ENCODE peak calls at places on chromosomes 1 and 21, in seven cellular contexts. One of them, this sample, is unnamed.

GRCh38 chr1:5983361-5984103 is 8.7 kb downstream of the NPHP4 start:
- DNase-seq in fibroblast of mammary gland: peak
- DNase-seq in suprapubic skin: no peak
- DNase-seq in astrocyte of the spinal cord: peak
- DNase-seq in endothelial cell of umbilical vein: no peak
- DNase-seq in upper lobe of right lung: no peak
- DNase-seq in GM12865: no peak
- DNase-seq in this sample: peak

GRCh38 chr1:115411388-115412063 is 73.5 kb upstream of the NGF start:
- DNase-seq in fibroblast of mammary gland: peak
- DNase-seq in suprapubic skin: no peak
- DNase-seq in astrocyte of the spinal cord: peak
- DNase-seq in endothelial cell of umbilical vein: no peak
- DNase-seq in upper lobe of right lung: no peak
- DNase-seq in GM12865: no peak
- DNase-seq in this sample: peak

GRCh38 chr1:85330711-85331290 is 54.4 kb upstream of the BCL10 start:
- DNase-seq in fibroblast of mammary gland: peak
- DNase-seq in suprapubic skin: no peak
- DNase-seq in astrocyte of the spinal cord: peak
- DNase-seq in endothelial cell of umbilical vein: peak
- DNase-seq in upper lobe of right lung: no peak
- DNase-seq in GM12865: peak
- DNase-seq in this sample: peak

GRCh38 chr21:14533555-14534400 is 12.3 kb downstream of the SAMSN1 start:
- DNase-seq in fibroblast of mammary gland: peak
- DNase-seq in suprapubic skin: no peak
- DNase-seq in astrocyte of the spinal cord: peak
- DNase-seq in endothelial cell of umbilical vein: peak
- DNase-seq in upper lobe of right lung: no peak
- DNase-seq in GM12865: peak
- DNase-seq in this sample: peak

GRCh38 chr1:212457740-212458338 is 25.1 kb downstream of the NENF start:
- DNase-seq in fibroblast of mammary gland: peak
- DNase-seq in suprapubic skin: no peak
- DNase-seq in astrocyte of the spinal cord: peak
- DNase-seq in endothelial cell of umbilical vein: peak
- DNase-seq in upper lobe of right lung: no peak
- DNase-seq in GM12865: peak
- DNase-seq in this sample: peak

GRCh38 chr1:235421751-235422150 is 54.5 kb downstream of the TBCE start:
- DNase-seq in fibroblast of mammary gland: no peak
- DNase-seq in suprapubic skin: no peak
- DNase-seq in astrocyte of the spinal cord: no peak
- DNase-seq in endothelial cell of umbilical vein: no peak
- DNase-seq in upper lobe of right lung: no peak
- DNase-seq in GM12865: no peak
- DNase-seq in this sample: no peak

GRCh38 chr21:41229527-41230248 is 61.7 kb downstream of the BACE2 start:
- DNase-seq in fibroblast of mammary gland: no peak
- DNase-seq in suprapubic skin: no peak
- DNase-seq in astrocyte of the spinal cord: no peak
- DNase-seq in endothelial cell of umbilical vein: no peak
- DNase-seq in upper lobe of right lung: no peak
- DNase-seq in GM12865: no peak
- DNase-seq in this sample: no peak

GRCh38 chr21:37878946-37879660 is 37.2 kb downstream of the KCNJ6 start:
- DNase-seq in fibroblast of mammary gland: peak
- DNase-seq in suprapubic skin: no peak
- DNase-seq in astrocyte of the spinal cord: peak
- DNase-seq in endothelial cell of umbilical vein: peak
- DNase-seq in upper lobe of right lung: no peak
- DNase-seq in GM12865: no peak
- DNase-seq in this sample: peak

GRCh38 chr1:46394108-46394871 is at the start of gene FAAH:
- DNase-seq in fibroblast of mammary gland: peak
- DNase-seq in suprapubic skin: no peak
- DNase-seq in astrocyte of the spinal cord: peak
- DNase-seq in endothelial cell of umbilical vein: no peak
- DNase-seq in upper lobe of right lung: peak
- DNase-seq in GM12865: no peak
- DNase-seq in this sample: peak

GRCh38 chr1:192939440-192939839 is 119.7 kb downstream of the UCHL5 start:
- DNase-seq in fibroblast of mammary gland: no peak
- DNase-seq in suprapubic skin: no peak
- DNase-seq in astrocyte of the spinal cord: no peak
- DNase-seq in endothelial cell of umbilical vein: peak
- DNase-seq in upper lobe of right lung: no peak
- DNase-seq in GM12865: no peak
- DNase-seq in this sample: peak

GRCh38 chr1:247330548-247331171 is 1.0 kb downstream of the ZNF496 start:
- DNase-seq in fibroblast of mammary gland: no peak
- DNase-seq in suprapubic skin: no peak
- DNase-seq in astrocyte of the spinal cord: no peak
- DNase-seq in endothelial cell of umbilical vein: no peak
- DNase-seq in upper lobe of right lung: no peak
- DNase-seq in GM12865: no peak
- DNase-seq in this sample: no peak

GRCh38 chr21:43782741-43783700 is 6.4 kb upstream of the RRP1 start:
- DNase-seq in fibroblast of mammary gland: no peak
- DNase-seq in suprapubic skin: no peak
- DNase-seq in astrocyte of the spinal cord: no peak
- DNase-seq in endothelial cell of umbilical vein: no peak
- DNase-seq in upper lobe of right lung: no peak
- DNase-seq in GM12865: no peak
- DNase-seq in this sample: no peak

DNA sequence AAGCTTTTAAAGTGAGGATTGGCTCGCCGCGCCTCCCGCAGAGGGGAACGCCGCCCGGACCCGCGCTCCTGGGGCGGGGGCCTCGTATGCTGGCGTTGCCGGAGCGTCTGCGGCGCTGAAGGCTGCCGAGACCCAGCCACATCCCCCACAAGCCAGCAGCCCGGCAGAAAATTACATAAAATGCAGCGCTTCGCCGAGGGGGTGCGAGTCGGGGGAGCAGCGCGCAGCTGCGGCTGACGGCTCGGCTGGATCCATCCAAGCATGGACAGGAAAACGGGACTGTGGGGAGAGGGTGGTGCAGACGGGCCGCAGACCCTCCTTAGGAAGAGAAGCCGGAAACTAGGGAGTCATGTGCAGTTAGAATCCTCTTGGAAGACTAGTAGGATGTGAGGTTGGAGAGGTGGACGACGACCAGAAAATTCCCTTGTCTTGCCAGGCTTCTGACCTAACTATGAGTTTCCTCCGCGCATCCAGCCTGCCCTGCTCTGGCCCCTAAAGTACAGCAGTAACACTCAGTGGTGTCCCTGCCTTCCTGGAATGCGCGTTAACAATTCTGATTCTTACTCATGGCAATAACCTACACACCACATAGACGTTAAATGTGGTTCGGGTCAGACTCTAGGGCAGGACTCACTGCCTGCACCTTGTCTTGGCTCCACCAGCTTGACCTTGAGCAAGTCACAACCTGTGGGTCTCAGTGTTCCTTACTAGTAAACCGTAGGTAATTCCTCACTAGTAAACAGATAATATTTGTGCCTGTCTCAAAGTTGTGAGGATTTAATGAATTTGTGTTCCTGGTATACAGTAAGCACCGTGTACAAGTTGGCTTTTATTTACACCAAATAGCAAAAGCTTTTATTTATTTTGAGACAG is 959 bp upstream of the BRWD1 start:
- DNase-seq in fibroblast of mammary gland: peak
- DNase-seq in suprapubic skin: no peak
- DNase-seq in astrocyte of the spinal cord: peak
- DNase-seq in endothelial cell of umbilical vein: peak
- DNase-seq in upper lobe of right lung: no peak
- DNase-seq in GM12865: peak
- DNase-seq in this sample: peak
- TF ChIP-seq CTCF in fibroblast of mammary gland: no peak
- TF ChIP-seq CTCF in suprapubic skin: peak
- TF ChIP-seq CTCF in astrocyte of the spinal cord: no peak
- TF ChIP-seq CTCF in endothelial cell of umbilical vein: no peak
- TF ChIP-seq CTCF in upper lobe of right lung: no peak
- TF ChIP-seq CTCF in GM12865: no peak
- TF ChIP-seq CTCF in this sample: no peak

DNA sequence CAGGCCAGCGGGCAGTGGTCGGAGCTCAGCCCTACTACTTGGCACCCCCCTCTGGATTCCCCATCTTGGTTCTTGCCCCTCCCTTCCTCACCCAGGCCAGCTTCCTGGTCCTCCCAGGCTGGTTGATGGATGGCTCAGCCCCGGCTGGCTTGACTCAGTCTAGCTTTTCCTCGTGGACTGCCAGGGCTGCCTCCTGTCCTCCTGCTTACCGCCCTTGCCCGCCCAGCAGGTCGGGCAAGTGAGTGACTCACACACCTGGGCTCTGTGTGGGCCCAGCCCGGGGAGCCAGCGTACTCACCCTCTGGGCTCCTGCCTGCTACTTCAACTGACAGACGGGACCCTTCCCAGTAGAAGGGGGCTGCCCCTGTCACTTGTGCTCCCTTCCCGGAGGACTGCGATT is 19.5 kb upstream of the ARHGEF10L start:
- DNase-seq in fibroblast of mammary gland: no peak
- DNase-seq in suprapubic skin: no peak
- DNase-seq in astrocyte of the spinal cord: no peak
- DNase-seq in endothelial cell of umbilical vein: no peak
- DNase-seq in upper lobe of right lung: peak
- DNase-seq in GM12865: no peak
- DNase-seq in this sample: no peak
- H3K4me3 ChIP-seq in fibroblast of mammary gland: no peak
- H3K4me3 ChIP-seq in suprapubic skin: peak
- H3K4me3 ChIP-seq in astrocyte of the spinal cord: no peak
- H3K4me3 ChIP-seq in endothelial cell of umbilical vein: no peak
- H3K4me3 ChIP-seq in upper lobe of right lung: no peak
- H3K4me3 ChIP-seq in GM12865: no peak
- H3K4me3 ChIP-seq in this sample: no peak

GRCh38 chr1:204130989-204131892 is 20.6 kb downstream of the ETNK2 start:
- DNase-seq in fibroblast of mammary gland: peak
- DNase-seq in suprapubic skin: no peak
- DNase-seq in astrocyte of the spinal cord: peak
- DNase-seq in endothelial cell of umbilical vein: peak
- DNase-seq in upper lobe of right lung: no peak
- DNase-seq in GM12865: no peak
- DNase-seq in this sample: peak
- TF ChIP-seq CTCF in fibroblast of mammary gland: peak
- TF ChIP-seq CTCF in suprapubic skin: no peak
- TF ChIP-seq CTCF in astrocyte of the spinal cord: peak
- TF ChIP-seq CTCF in endothelial cell of umbilical vein: peak
- TF ChIP-seq CTCF in upper lobe of right lung: no peak
- TF ChIP-seq CTCF in GM12865: no peak
- TF ChIP-seq CTCF in this sample: peak

GRCh38 chr1:110165761-110166231 is 15.5 kb downstream of the SLC6A17 start:
- DNase-seq in fibroblast of mammary gland: no peak
- DNase-seq in suprapubic skin: no peak
- DNase-seq in astrocyte of the spinal cord: no peak
- DNase-seq in endothelial cell of umbilical vein: no peak
- DNase-seq in upper lobe of right lung: no peak
- DNase-seq in GM12865: no peak
- DNase-seq in this sample: no peak
- H3K4me3 ChIP-seq in fibroblast of mammary gland: no peak
- H3K4me3 ChIP-seq in suprapubic skin: no peak
- H3K4me3 ChIP-seq in astrocyte of the spinal cord: no peak
- H3K4me3 ChIP-seq in endothelial cell of umbilical vein: no peak
- H3K4me3 ChIP-seq in upper lobe of right lung: no peak
- H3K4me3 ChIP-seq in GM12865: no peak
- H3K4me3 ChIP-seq in this sample: no peak

DNA sequence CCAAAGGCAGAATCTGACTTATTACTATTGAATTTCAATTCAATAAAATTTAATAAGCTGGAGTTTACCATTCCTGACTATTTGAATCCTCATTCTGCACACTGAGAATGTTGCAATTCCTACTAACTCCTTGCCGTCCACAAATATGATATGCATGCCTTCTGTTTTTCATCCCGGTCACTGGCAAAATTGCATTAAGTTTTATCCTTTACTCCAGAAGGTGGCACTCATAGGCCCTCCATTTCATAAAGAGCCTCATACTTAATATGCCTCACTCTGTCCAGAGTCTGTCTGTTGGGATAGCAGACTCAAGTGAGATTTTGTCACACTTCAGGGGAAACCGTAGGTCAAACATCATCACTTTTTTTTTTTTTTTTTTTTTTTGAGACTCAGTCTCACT is 27.4 kb downstream of the F11R start:
- DNase-seq in fibroblast of mammary gland: peak
- DNase-seq in suprapubic skin: no peak
- DNase-seq in astrocyte of the spinal cord: peak
- DNase-seq in endothelial cell of umbilical vein: peak
- DNase-seq in upper lobe of right lung: no peak
- DNase-seq in GM12865: peak
- DNase-seq in this sample: peak
- TF ChIP-seq CTCF in fibroblast of mammary gland: peak
- TF ChIP-seq CTCF in suprapubic skin: no peak
- TF ChIP-seq CTCF in astrocyte of the spinal cord: peak
- TF ChIP-seq CTCF in endothelial cell of umbilical vein: peak
- TF ChIP-seq CTCF in upper lobe of right lung: peak
- TF ChIP-seq CTCF in GM12865: no peak
- TF ChIP-seq CTCF in this sample: peak

DNA sequence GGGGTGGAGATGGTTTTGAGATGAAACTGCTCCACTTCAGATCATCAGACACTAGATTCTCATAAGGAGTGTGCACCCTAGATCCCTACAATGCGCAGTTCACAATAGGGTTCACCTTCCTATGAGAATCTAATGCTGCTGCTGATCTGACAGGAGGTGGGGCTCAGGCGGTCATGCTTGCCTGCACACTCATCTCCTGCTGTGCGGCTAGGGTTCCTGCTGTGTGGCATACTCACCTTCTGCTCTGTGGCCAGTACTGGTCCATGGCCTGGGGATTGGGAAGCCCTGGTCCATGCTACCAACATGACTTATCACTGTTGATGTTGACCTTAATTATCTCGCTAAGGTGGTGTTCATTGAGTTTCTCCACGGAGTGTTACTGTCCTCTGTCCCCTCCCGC is 144.5 kb downstream of the NAV1 start:
- DNase-seq in fibroblast of mammary gland: no peak
- DNase-seq in suprapubic skin: no peak
- DNase-seq in astrocyte of the spinal cord: no peak
- DNase-seq in endothelial cell of umbilical vein: no peak
- DNase-seq in upper lobe of right lung: no peak
- DNase-seq in GM12865: no peak
- DNase-seq in this sample: no peak
- H3K4me3 ChIP-seq in fibroblast of mammary gland: no peak
- H3K4me3 ChIP-seq in suprapubic skin: no peak
- H3K4me3 ChIP-seq in astrocyte of the spinal cord: no peak
- H3K4me3 ChIP-seq in endothelial cell of umbilical vein: no peak
- H3K4me3 ChIP-seq in upper lobe of right lung: no peak
- H3K4me3 ChIP-seq in GM12865: no peak
- H3K4me3 ChIP-seq in this sample: no peak

GRCh38 chr1:239893127-239893731 is 198.5 kb upstream of the FMN2 start:
- DNase-seq in fibroblast of mammary gland: no peak
- DNase-seq in suprapubic skin: no peak
- DNase-seq in astrocyte of the spinal cord: no peak
- DNase-seq in endothelial cell of umbilical vein: no peak
- DNase-seq in upper lobe of right lung: no peak
- DNase-seq in GM12865: no peak
- DNase-seq in this sample: no peak
- TF ChIP-seq CTCF in fibroblast of mammary gland: no peak
- TF ChIP-seq CTCF in suprapubic skin: no peak
- TF ChIP-seq CTCF in astrocyte of the spinal cord: no peak
- TF ChIP-seq CTCF in endothelial cell of umbilical vein: no peak
- TF ChIP-seq CTCF in upper lobe of right lung: no peak
- TF ChIP-seq CTCF in GM12865: no peak
- TF ChIP-seq CTCF in this sample: no peak